ENCODE peak calls at places on chromosomes 6 and 20, in five cellular contexts. One of them, this sample, is unnamed.
A peak's percentile ranks its signal among the peaks of the same experiment; 100 is the strongest.

GRCh38 chr6:96755096-96755495 is 82.2 kb downstream of the GPR63 start:
- DNase-seq in CD8-positive, alpha-beta T cell: no peak
- DNase-seq in heart left ventricle: no peak
- DNase-seq in tibial nerve: no peak
- DNase-seq in astrocyte: no peak
- DNase-seq in this sample: no peak

GRCh38 chr20:33710681-33711445 is 9.2 kb downstream of the PXMP4 start:
- DNase-seq in CD8-positive, alpha-beta T cell: no peak
- DNase-seq in tibial nerve: no peak
- DNase-seq in astrocyte: no peak
- DNase-seq in heart left ventricle: no peak
- DNase-seq in this sample: no peak

GRCh38 chr6:12955996-12956395 is 239.4 kb downstream of the PHACTR1 start:
- DNase-seq in heart left ventricle: no peak
- DNase-seq in tibial nerve: no peak
- DNase-seq in astrocyte: no peak
- DNase-seq in CD8-positive, alpha-beta T cell: no peak
- DNase-seq in this sample: no peak

GRCh38 chr20:62668441-62669027 is 26.2 kb downstream of the SLCO4A1 start:
- DNase-seq in heart left ventricle: no peak
- DNase-seq in CD8-positive, alpha-beta T cell: peak; percentile 35
- DNase-seq in tibial nerve: no peak
- DNase-seq in astrocyte: peak; percentile 37
- DNase-seq in this sample: peak; percentile 20

GRCh38 chr6:40599580-40599979 is 12.4 kb upstream of the LRFN2 start:
- DNase-seq in CD8-positive, alpha-beta T cell: no peak
- DNase-seq in astrocyte: no peak
- DNase-seq in tibial nerve: no peak
- DNase-seq in heart left ventricle: no peak
- DNase-seq in this sample: no peak

GRCh38 chr6:105483492-105483891 is 80.6 kb upstream of the PREP start:
- DNase-seq in CD8-positive, alpha-beta T cell: no peak
- DNase-seq in heart left ventricle: no peak
- DNase-seq in astrocyte: peak; percentile 78
- DNase-seq in tibial nerve: no peak
- DNase-seq in this sample: no peak

GRCh38 chr6:121590438-121590837 is 155.0 kb downstream of the GJA1 start:
- DNase-seq in heart left ventricle: no peak
- DNase-seq in CD8-positive, alpha-beta T cell: no peak
- DNase-seq in tibial nerve: no peak
- DNase-seq in astrocyte: peak; percentile 67
- DNase-seq in this sample: no peak

GRCh38 chr20:47727170-47727880 is 58.0 kb downstream of the SULF2 start:
- DNase-seq in heart left ventricle: peak; percentile 75
- DNase-seq in tibial nerve: no peak
- DNase-seq in astrocyte: no peak
- DNase-seq in CD8-positive, alpha-beta T cell: peak; percentile 47
- DNase-seq in this sample: peak; percentile 72

GRCh38 chr6:26312501-26313390 is 52.3 kb upstream of the BTN3A2 start:
- DNase-seq in CD8-positive, alpha-beta T cell: peak; percentile 81
- DNase-seq in heart left ventricle: peak; percentile 75
- DNase-seq in tibial nerve: peak; percentile 76
- DNase-seq in astrocyte: peak; percentile 93
- DNase-seq in this sample: peak; percentile 90

GRCh38 chr6:135163440-135163738 is 17.7 kb upstream of the MYB start:
- DNase-seq in tibial nerve: no peak
- DNase-seq in astrocyte: no peak
- DNase-seq in heart left ventricle: no peak
- DNase-seq in CD8-positive, alpha-beta T cell: peak; percentile 17
- DNase-seq in this sample: no peak

GRCh38 chr20:15854871-15855270 is 718.4 kb downstream of the KIF16B start:
- DNase-seq in astrocyte: no peak
- DNase-seq in tibial nerve: no peak
- DNase-seq in CD8-positive, alpha-beta T cell: no peak
- DNase-seq in heart left ventricle: no peak
- DNase-seq in this sample: no peak

GRCh38 chr6:169073311-169073710 is 180.3 kb downstream of the THBS2 start:
- DNase-seq in CD8-positive, alpha-beta T cell: no peak
- DNase-seq in heart left ventricle: no peak
- DNase-seq in astrocyte: peak; percentile 100
- DNase-seq in tibial nerve: no peak
- DNase-seq in this sample: no peak

GRCh38 chr6:24775520-24776058 is 852 bp downstream of the GMNN start:
- DNase-seq in astrocyte: peak; percentile 64
- DNase-seq in CD8-positive, alpha-beta T cell: no peak
- DNase-seq in heart left ventricle: no peak
- DNase-seq in tibial nerve: no peak
- DNase-seq in this sample: no peak

GRCh38 chr6:131368077-131368911 is 204.7 kb upstream of the ARG1 start:
- DNase-seq in astrocyte: peak; percentile 33
- DNase-seq in heart left ventricle: no peak
- DNase-seq in tibial nerve: peak; percentile 17
- DNase-seq in CD8-positive, alpha-beta T cell: no peak
- DNase-seq in this sample: no peak

GRCh38 chr6:31969712-31970603 is 2.0 kb downstream of the DXO start:
- DNase-seq in astrocyte: peak; percentile 66
- DNase-seq in CD8-positive, alpha-beta T cell: no peak
- DNase-seq in heart left ventricle: no peak
- DNase-seq in tibial nerve: no peak
- DNase-seq in this sample: no peak
- H3K4me3 ChIP-seq in astrocyte: no peak overlapping the region
- H3K4me3 ChIP-seq in CD8-positive, alpha-beta T cell: no peak overlapping the region
- H3K4me3 ChIP-seq in heart left ventricle: no peak overlapping the region
- H3K4me3 ChIP-seq in tibial nerve: no peak overlapping the region
- H3K4me3 ChIP-seq in this sample: no peak overlapping the region

GRCh38 chr6:21588812-21589811 is 4.4 kb upstream of the SOX4 start:
- DNase-seq in heart left ventricle: peak; percentile 95
- DNase-seq in CD8-positive, alpha-beta T cell: peak; percentile 68
- DNase-seq in astrocyte: peak; percentile 90
- DNase-seq in tibial nerve: peak; percentile 77
- DNase-seq in this sample: peak; percentile 76

GRCh38 chr6:21586760-21587181 is 6.8 kb upstream of the SOX4 start:
- DNase-seq in heart left ventricle: no peak
- DNase-seq in tibial nerve: peak; percentile 27
- DNase-seq in CD8-positive, alpha-beta T cell: no peak
- DNase-seq in astrocyte: no peak
- DNase-seq in this sample: no peak

GRCh38 chr6:21587182-21587924 is 6.2 kb upstream of the SOX4 start:
- DNase-seq in astrocyte: peak; percentile 66
- DNase-seq in CD8-positive, alpha-beta T cell: no peak
- DNase-seq in heart left ventricle: peak; percentile 77
- DNase-seq in tibial nerve: peak; percentile 17
- DNase-seq in this sample: peak; percentile 35

GRCh38 chr6:21587925-21588811 is 5.4 kb upstream of the SOX4 start:
- DNase-seq in heart left ventricle: peak; percentile 78
- DNase-seq in CD8-positive, alpha-beta T cell: peak; percentile 3
- DNase-seq in tibial nerve: no peak
- DNase-seq in astrocyte: peak; percentile 66
- DNase-seq in this sample: peak; percentile 41

DNA sequence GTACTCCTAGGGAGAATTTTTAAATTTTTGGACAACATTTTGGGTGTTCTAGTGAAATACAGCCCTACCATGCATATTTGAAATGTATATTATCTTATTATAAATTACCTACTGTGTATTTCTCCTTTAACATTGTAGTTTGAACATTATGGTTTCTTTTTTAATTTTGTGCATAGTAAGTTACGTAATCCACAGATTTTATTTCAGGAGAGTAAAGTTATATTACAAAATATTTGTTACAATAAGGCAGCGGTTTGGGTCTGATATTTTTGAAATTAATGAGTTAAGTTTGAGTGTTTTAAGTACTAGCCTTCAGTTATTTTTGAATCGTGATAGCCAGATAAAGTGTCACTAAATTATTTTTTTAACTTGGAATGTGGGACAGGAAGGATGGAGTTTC is 7.3 kb upstream of the SOX4 start:
- DNase-seq in tibial nerve: no peak
- DNase-seq in CD8-positive, alpha-beta T cell: no peak
- DNase-seq in heart left ventricle: no peak
- DNase-seq in astrocyte: no peak
- DNase-seq in this sample: no peak
- H3K4me3 ChIP-seq in tibial nerve: no peak overlapping the region
- H3K4me3 ChIP-seq in CD8-positive, alpha-beta T cell: no peak overlapping the region
- H3K4me3 ChIP-seq in heart left ventricle: no peak overlapping the region
- H3K4me3 ChIP-seq in astrocyte: no peak overlapping the region
- H3K4me3 ChIP-seq in this sample: no peak overlapping the region

GRCh38 chr6:88165877-88166492 is at the start of gene CNR1:
- DNase-seq in astrocyte: peak; percentile 8
- DNase-seq in tibial nerve: peak; percentile 23
- DNase-seq in CD8-positive, alpha-beta T cell: no peak
- DNase-seq in heart left ventricle: peak; percentile 71
- DNase-seq in this sample: no peak

GRCh38 chr6:88164061-88164460 is 2.1 kb downstream of the CNR1 start:
- DNase-seq in astrocyte: no peak
- DNase-seq in CD8-positive, alpha-beta T cell: no peak
- DNase-seq in tibial nerve: no peak
- DNase-seq in heart left ventricle: no peak
- DNase-seq in this sample: no peak

GRCh38 chr6:88163576-88163975 is 2.6 kb downstream of the CNR1 start:
- DNase-seq in heart left ventricle: no peak
- DNase-seq in astrocyte: no peak
- DNase-seq in tibial nerve: no peak
- DNase-seq in CD8-positive, alpha-beta T cell: no peak
- DNase-seq in this sample: no peak

GRCh38 chr6:88166493-88166900 is 350 bp upstream of the CNR1 start:
- DNase-seq in tibial nerve: no peak
- DNase-seq in heart left ventricle: no peak
- DNase-seq in CD8-positive, alpha-beta T cell: no peak
- DNase-seq in astrocyte: no peak
- DNase-seq in this sample: no peak

DNA sequence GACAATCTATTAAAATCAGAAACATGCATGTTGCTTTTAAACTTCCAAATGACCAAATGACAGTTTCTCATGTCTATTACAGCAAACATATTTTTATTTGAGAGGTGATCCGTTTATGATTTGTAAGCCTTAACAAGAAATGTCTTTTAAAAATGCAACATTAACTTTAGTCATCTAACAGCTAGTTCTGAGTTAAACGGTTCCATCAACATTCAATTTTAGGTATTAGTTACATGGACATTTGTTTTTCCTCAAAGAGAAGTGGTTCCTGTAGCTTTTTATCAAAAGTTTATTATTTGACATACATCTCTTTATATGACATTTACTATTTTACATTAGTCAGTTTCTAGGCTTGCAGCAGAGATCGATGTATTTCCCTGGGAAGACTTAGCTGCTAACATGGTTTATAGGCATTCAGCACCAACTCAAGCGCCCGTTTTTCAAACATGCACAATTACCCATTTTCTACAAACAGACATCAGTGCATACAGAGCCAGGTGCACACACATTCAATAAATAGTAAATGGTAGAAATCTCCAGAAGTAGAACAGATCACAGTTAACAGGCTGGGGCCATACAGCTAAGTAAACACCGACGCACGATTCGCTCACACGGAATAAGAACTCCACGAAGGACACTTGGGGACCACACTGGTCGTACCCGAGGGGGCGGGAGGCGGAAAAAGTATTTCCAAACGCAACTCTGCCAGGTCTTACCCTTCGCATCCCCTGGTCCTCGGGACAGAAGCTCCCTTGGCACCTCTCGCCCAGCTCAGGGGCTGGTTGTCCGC is 865 bp downstream of the CNR1 start:
- DNase-seq in tibial nerve: no peak
- DNase-seq in astrocyte: no peak
- DNase-seq in CD8-positive, alpha-beta T cell: no peak
- DNase-seq in heart left ventricle: no peak
- DNase-seq in this sample: no peak
- H3K4me3 ChIP-seq in tibial nerve: peak overlapping the region; percentile 64
- H3K4me3 ChIP-seq in astrocyte: peak overlapping the region; percentile 59
- H3K4me3 ChIP-seq in CD8-positive, alpha-beta T cell: no peak overlapping the region
- H3K4me3 ChIP-seq in heart left ventricle: peak overlapping the region; percentile 62
- H3K4me3 ChIP-seq in this sample: no peak overlapping the region

GRCh38 chr20:35299780-35300179 is 7.6 kb upstream of the FAM83C start:
- DNase-seq in tibial nerve: no peak
- DNase-seq in CD8-positive, alpha-beta T cell: no peak
- DNase-seq in astrocyte: no peak
- DNase-seq in heart left ventricle: peak; percentile 20
- DNase-seq in this sample: no peak
- H3K4me3 ChIP-seq in tibial nerve: no peak overlapping the region
- H3K4me3 ChIP-seq in CD8-positive, alpha-beta T cell: no peak overlapping the region
- H3K4me3 ChIP-seq in astrocyte: no peak overlapping the region
- H3K4me3 ChIP-seq in heart left ventricle: no peak overlapping the region
- H3K4me3 ChIP-seq in this sample: no peak overlapping the region

DNA sequence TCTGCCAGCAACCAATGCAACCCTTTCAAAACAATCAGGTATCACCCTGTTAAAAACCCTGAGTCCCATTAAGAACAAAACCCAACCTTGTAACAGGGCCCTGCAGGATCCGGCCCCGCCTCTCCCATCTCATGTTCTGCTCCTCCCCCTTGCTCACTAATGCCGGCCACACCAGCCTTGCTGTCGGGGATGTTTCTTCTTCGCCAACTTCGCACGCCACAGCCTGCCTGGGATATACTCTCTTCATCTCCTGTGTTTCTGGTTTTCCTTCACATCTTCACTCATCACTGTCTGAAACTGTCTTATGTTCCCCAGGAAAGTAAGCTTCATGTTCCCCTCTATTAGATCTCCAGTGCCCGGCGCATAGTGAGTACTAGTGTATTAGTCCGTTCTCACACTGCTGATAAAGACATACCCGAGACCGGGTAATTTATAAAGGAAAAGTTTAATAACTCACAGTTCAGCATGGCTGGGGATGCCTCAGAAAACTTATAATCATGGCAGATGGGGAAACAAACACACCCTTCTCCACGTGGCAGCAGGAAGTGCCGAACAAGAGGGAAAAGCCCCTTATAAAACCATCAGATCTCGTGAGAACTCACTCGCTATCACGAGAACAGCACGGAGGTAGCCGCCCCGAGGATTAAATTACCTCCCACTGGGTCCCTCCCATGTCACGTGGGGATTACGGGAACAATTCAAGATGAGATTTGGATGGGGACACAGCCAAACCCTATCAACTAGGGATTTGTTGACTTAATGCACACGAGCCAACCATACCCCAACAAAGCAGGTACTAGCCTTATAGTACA is 5.1 kb downstream of the TP53RK start:
- DNase-seq in heart left ventricle: no peak
- DNase-seq in astrocyte: peak; percentile 52
- DNase-seq in tibial nerve: peak; percentile 27
- DNase-seq in CD8-positive, alpha-beta T cell: no peak
- DNase-seq in this sample: no peak
- H3K4me3 ChIP-seq in heart left ventricle: peak overlapping the region; percentile 54
- H3K4me3 ChIP-seq in astrocyte: peak overlapping the region; percentile 68
- H3K4me3 ChIP-seq in tibial nerve: peak overlapping the region; percentile 38
- H3K4me3 ChIP-seq in CD8-positive, alpha-beta T cell: no peak overlapping the region
- H3K4me3 ChIP-seq in this sample: no peak overlapping the region

GRCh38 chr20:36848677-36849076 is 27.3 kb upstream of the TLDC2 start:
- DNase-seq in heart left ventricle: no peak
- DNase-seq in astrocyte: no peak
- DNase-seq in tibial nerve: no peak
- DNase-seq in CD8-positive, alpha-beta T cell: no peak
- DNase-seq in this sample: no peak
- H3K4me3 ChIP-seq in heart left ventricle: no peak overlapping the region
- H3K4me3 ChIP-seq in astrocyte: no peak overlapping the region
- H3K4me3 ChIP-seq in tibial nerve: no peak overlapping the region
- H3K4me3 ChIP-seq in CD8-positive, alpha-beta T cell: no peak overlapping the region
- H3K4me3 ChIP-seq in this sample: no peak overlapping the region

This sample was measured in naive thymus-derived CD4-positive, alpha-beta T cell.